ENCODE peak calls at places on chromosomes 7 and 10, in seven cellular contexts. M is IMR-90, R is mesendoderm, W is neuronal stem cell, C is H9, N is mesenchymal stem cell, U is H1. V is an unnamed sample.

GRCh38 chr10:89294840-89295239 is 7.0 kb upstream of the IFIT2 start:
- DNase-seq in M (no peak), R (no peak), W (no peak), C (no peak), N (no peak), U (no peak), V (no peak)

GRCh38 chr7:44964384-44964830 is 14.4 kb downstream of the MYO1G start:
- DNase-seq in M (peak), R (peak), W (no peak), C (peak), N (peak), U (peak), V (no peak)

GRCh38 chr10:7121154-7121797 is 289.6 kb downstream of the SFMBT2 start:
- DNase-seq in M (peak), R (peak), W (peak), C (peak), N (peak), U (peak), V (peak)

GRCh38 chr7:105319578-105319977 is 69.1 kb downstream of the SRPK2 start:
- DNase-seq in M (no peak), R (no peak), W (no peak), C (no peak), N (no peak), U (no peak), V (no peak)

GRCh38 chr7:2523461-2523905 is 3.9 kb downstream of the LFNG start:
- DNase-seq in M (no peak), R (peak), W (no peak), C (peak), N (no peak), U (peak), V (no peak)

GRCh38 chr10:75071756-75072155 is 39.7 kb upstream of the SAMD8 start:
- DNase-seq in M (no peak), R (no peak), W (no peak), C (no peak), N (no peak), U (no peak), V (no peak)

GRCh38 chr10:77504870-77505257 is 132.7 kb downstream of the KCNMA1 start:
- DNase-seq in M (peak), R (peak), W (no peak), C (no peak), N (peak), U (no peak), V (peak)

GRCh38 chr10:11546581-11546980 is 64.9 kb downstream of the USP6NL start:
- DNase-seq in M (peak), R (no peak), W (no peak), C (no peak), N (peak), U (no peak), V (no peak)

GRCh38 chr7:107064255-107064654 is 19.8 kb downstream of the PRKAR2B start:
- DNase-seq in M (no peak), R (no peak), W (no peak), C (no peak), N (no peak), U (no peak), V (no peak)

GRCh38 chr7:42831953-42832522 is 79.8 kb downstream of the C7orf25 start:
- DNase-seq in M (no peak), R (no peak), W (no peak), C (no peak), N (peak), U (no peak), V (no peak)

GRCh38 chr10:133183646-133184378 is 23.8 kb downstream of the KNDC1 start:
- DNase-seq in M (no peak), R (no peak), W (no peak), C (no peak), N (no peak), U (no peak), V (no peak)

GRCh38 chr7:148327379-148327778 is 263.2 kb upstream of the C7orf33 start:
- DNase-seq in M (no peak), R (peak), W (no peak), C (no peak), N (peak), U (no peak), V (peak)

GRCh38 chr7:1560620-1561031 is 4.6 kb upstream of the TMEM184A start:
- DNase-seq in M (no peak), R (no peak), W (no peak), C (no peak), N (no peak), U (no peak), V (no peak)

GRCh38 chr7:2175514-2175913 is 57.2 kb downstream of the MAD1L1 start:
- DNase-seq in M (peak), R (peak), W (no peak), C (no peak), N (peak), U (no peak), V (no peak)

DNA sequence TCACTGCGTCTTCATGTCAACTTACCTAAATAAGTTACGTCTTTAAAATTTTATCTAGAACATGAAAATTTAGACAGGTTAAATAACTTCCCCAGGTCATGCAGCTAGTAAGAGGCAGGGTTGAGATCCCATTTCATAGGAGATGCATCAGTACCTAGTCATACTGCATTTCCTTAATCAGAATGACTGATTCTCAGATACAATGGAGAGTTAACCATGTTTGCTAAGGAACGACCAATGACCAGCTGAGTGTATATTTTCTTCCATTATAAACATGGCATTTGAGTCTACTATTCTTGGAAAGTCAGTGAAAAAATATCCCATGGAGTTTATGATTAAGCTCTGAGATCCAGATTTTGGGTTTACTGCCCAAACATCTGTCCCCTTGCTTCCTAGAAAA is 39.6 kb downstream of the ENTPD1 start:
- DNase-seq in M (peak), R (no peak), W (no peak), C (no peak), N (no peak), U (no peak), V (no peak)
- H3K9ac ChIP-seq in M (no peak), R (no peak), W (no peak), C (no peak), N (no peak), U (no peak), V (no peak)

GRCh38 chr7:33392143-33392542 is 262.8 kb downstream of the BBS9 start:
- DNase-seq in M (no peak), R (no peak), W (no peak), C (no peak), N (no peak), U (no peak), V (no peak)

GRCh38 chr7:33393770-33394169 is 264.4 kb downstream of the BBS9 start:
- DNase-seq in M (no peak), R (no peak), W (no peak), C (no peak), N (no peak), U (no peak), V (no peak)

DNA sequence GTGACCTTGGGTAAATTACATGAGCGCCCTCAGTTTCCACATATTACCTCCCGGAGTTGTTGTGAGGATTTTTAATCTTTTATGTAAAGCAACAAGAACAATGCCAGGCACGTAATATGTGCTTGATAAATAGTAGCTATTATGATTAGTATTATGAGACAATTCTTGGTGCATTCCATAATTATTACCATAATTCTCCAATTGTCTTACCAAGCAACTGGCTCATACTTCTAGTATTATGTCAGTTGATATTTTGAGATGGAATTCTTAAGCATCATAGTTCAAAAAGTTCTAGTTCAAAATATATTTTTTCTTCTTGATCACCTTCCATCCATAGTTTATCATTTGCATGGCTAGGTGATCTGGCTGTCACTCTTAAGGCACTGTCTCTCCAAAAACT is 259.0 kb downstream of the BBS9 start:
- DNase-seq in M (peak), R (no peak), W (no peak), C (no peak), N (no peak), U (no peak), V (no peak)
- H3K4me2 ChIP-seq in M (no peak), R (no peak), W (no peak), C (no peak), N (no peak), U (no peak), V (no peak)

GRCh38 chr10:25018703-25019102 is 2.3 kb downstream of the THNSL1 start:
- DNase-seq in M (no peak), R (no peak), W (no peak), C (no peak), N (no peak), U (no peak), V (no peak)
- H2BK120ac ChIP-seq in M (no peak), R (no peak), W (no peak), C (no peak), N (no peak), U (no peak), V (no peak)

DNA sequence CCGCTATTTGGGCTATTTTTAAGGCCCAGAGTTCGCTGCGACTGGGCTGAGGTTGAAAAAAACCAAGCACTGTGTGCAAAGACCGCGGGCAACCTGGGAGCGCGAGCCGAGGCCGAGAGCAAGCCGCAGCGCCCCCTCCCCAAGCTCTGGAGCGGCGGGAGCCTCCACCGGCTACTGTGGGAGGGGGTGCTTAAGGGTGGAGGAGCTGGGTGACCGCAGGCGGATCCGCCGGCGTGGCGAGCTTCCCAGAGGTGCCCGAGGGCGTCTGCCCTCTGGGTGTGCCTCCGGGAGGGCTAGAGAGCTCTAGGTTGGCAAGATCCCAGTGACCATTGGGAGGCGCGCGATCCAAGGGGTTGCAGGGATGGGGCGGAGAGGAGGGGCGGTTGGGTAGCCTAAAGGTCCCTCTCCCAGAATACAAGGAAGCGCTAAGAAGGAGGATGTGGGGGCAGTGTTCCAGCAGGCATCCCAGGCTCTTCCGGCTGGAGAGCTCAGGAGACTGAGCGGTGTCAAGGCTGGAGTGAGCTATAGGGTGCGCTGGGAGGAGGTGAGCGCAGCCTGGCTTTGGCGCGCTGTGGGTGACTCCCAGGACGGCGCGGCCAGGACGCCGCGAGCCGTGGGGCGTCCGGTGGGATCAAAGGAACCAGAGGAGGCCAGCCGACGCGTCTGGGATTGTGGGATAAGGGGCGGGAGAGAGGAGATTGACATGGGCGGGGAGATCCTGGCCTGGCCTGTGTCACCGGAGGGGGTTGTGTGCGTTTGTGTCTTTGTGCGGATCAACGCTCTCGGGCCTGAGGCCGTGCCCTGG is 8.0 kb downstream of the DLX5 start:
- DNase-seq in M (no peak), R (peak), W (peak), C (peak), N (no peak), U (peak), V (peak)
- H3K9ac ChIP-seq in M (no peak), R (peak), W (peak), C (no peak), N (no peak), U (no peak), V (peak)

GRCh38 chr7:90173127-90173844 is 19.0 kb downstream of the STEAP1 start:
- DNase-seq in M (peak), R (no peak), W (no peak), C (no peak), N (no peak), U (no peak), V (no peak)
- H3K4me2 ChIP-seq in M (no peak), R (no peak), W (no peak), C (no peak), N (no peak), U (no peak), V (no peak)

GRCh38 chr7:155709453-155709852 is 65.0 kb downstream of the RBM33 start:
- DNase-seq in M (no peak), R (no peak), W (no peak), C (no peak), N (no peak), U (no peak), V (no peak)

GRCh38 chr7:155702616-155703015 is 58.2 kb downstream of the RBM33 start:
- DNase-seq in M (peak), R (no peak), W (no peak), C (no peak), N (no peak), U (no peak), V (no peak)

GRCh38 chr7:155710035-155710434 is 65.6 kb downstream of the RBM33 start:
- DNase-seq in M (no peak), R (no peak), W (no peak), C (no peak), N (no peak), U (no peak), V (no peak)

GRCh38 chr7:155705656-155706360 is 61.3 kb downstream of the RBM33 start:
- DNase-seq in M (no peak), R (no peak), W (no peak), C (no peak), N (no peak), U (no peak), V (no peak)

GRCh38 chr7:155706376-155706775 is 61.9 kb downstream of the RBM33 start:
- DNase-seq in M (no peak), R (no peak), W (no peak), C (no peak), N (no peak), U (no peak), V (no peak)
- H2BK120ac ChIP-seq in M (no peak), R (no peak), W (no peak), C (no peak), N (no peak), U (no peak), V (no peak)

DNA sequence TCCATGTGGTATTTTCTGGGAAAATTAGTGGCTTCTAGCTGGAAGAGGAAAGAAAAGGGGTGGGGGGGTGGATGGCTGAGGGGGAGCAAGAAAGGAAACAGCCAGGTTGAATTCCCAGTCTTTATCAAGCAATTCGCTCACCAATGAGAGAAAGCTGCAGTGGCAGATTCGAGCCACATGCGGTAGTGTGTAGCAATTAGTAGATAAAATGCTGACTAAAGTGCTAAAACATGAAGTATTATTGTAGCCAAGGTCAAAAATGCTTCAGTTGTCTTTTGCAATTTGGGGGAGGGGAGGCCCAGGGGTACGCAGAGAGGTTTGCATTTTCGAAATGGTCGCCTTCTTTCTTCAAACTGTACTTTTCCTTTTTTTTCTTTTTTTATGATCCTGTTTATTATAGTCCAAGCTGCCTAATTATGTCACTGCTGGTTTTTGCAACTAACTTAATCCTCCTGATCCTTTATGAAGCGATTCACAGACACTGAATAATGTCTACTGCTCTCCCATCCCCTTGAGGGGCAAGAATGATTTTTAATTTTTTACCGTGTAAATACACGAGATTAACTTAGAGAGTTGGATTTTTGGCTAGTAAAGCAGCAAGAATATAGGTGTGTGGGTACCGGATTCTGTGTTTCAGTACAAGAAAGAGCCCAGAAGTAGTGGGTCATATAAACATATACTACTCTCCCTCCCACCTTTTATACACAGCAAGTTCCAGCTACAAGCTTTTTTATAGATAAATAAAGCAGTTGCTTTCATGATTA is 3.6 kb upstream of the ARID5B start:
- DNase-seq in M (peak), R (peak), W (no peak), C (peak), N (peak), U (no peak), V (peak)
- H3K9ac ChIP-seq in M (peak), R (peak), W (no peak), C (no peak), N (peak), U (no peak), V (no peak)

DNA sequence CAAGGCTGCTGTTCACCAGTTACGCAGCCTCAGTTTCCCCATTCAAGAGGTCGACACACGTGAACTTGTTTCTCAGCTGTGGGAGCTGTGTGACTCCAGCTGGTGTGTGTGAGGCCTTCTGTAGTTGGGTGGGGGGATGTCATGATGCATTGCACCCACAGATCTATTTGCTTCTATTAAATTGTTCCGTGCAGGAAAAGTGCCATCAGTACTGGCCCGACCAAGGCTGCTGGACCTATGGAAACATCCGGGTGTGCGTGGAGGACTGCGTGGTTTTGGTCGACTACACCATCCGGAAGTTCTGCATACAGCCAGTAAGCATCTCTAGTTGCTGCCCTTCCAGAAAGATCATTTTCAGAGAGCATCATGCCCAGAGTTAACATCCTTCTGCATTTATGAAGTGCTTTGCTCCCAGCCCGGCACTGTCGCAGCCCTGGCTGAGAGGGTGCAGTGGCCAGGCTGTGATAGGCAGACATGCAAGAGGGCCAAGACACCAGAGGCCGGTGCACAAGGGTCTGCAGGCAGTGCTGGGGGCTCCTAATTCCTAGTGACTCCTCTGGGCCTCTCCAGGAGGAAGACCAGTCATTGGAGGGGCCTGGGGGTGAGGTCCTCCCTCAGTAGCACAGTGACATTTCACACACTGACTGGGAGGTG is 60.2 kb downstream of the MKI67 start:
- DNase-seq in M (no peak), R (no peak), W (no peak), C (no peak), N (no peak), U (no peak), V (no peak)
- H3K4me2 ChIP-seq in M (no peak), R (no peak), W (no peak), C (no peak), N (no peak), U (no peak), V (no peak)

GRCh38 chr7:158134824-158135223 is 452.8 kb downstream of the PTPRN2 start:
- DNase-seq in M (no peak), R (no peak), W (no peak), C (no peak), N (no peak), U (no peak), V (no peak)
- H2BK120ac ChIP-seq in M (no peak), R (no peak), W (no peak), C (no peak), N (no peak), U (no peak), V (no peak)

GRCh38 chr10:122102146-122102866 is 113.3 kb downstream of the TACC2 start:
- DNase-seq in M (no peak), R (no peak), W (no peak), C (no peak), N (no peak), U (no peak), V (peak)
- H3K9ac ChIP-seq in M (no peak), R (no peak), W (no peak), C (no peak), N (no peak), U (no peak), V (no peak)